ENCODE peak calls at places on chromosomes 13 and 19, in nine cellular contexts. Z is stomach, R is transverse colon, A is esophagus muscularis mucosa, U is SK-N-SH, X is K562, O is suprapubic skin, V is H1, B is GM12878. D is an unnamed sample.
A peak's percentile ranks its signal among the peaks of the same experiment; 100 is the strongest.

GRCh38 chr13:52599037-52599852 is 43.0 kb upstream of the HNRNPA1L2 start:
- DNase-seq in O (no peak), V (no peak), U (no peak), R (no peak), Z (no peak), B (no peak), X (no peak), A (no peak), D (no peak)

GRCh38 chr13:59319276-59319675 is 844.5 kb downstream of the DIAPH3 start:
- DNase-seq in A (no peak), Z (no peak), B (no peak), X (no peak), O (no peak), R (no peak), U (no peak), V (no peak), D (no peak)

GRCh38 chr13:44514278-44514677 is 61.9 kb downstream of the TSC22D1 start:
- DNase-seq in U (no peak), A (no peak), O (no peak), R (no peak), X (no peak), B (no peak), Z (no peak), V (no peak), D (no peak)

GRCh38 chr19:18046066-18046718 is 38.2 kb downstream of the ARRDC2 start:
- DNase-seq in R (peak; percentile 15), O (no peak), V (no peak), U (no peak), A (no peak), X (peak; percentile 38), Z (peak; percentile 47), B (no peak), D (no peak)

GRCh38 chr19:38891791-38892190 is 7.6 kb downstream of the SIRT2 start:
- DNase-seq in X (no peak), R (no peak), O (no peak), B (no peak), U (no peak), Z (no peak), A (no peak), V (no peak), D (no peak)

GRCh38 chr19:38304866-38305429 is 897 bp downstream of the C19orf33 start:
- DNase-seq in X (peak; percentile 96), A (no peak), B (no peak), R (peak; percentile 94), O (no peak), U (peak; percentile 58), V (peak; percentile 85), Z (peak; percentile 93), D (no peak)

GRCh38 chr19:27777242-27777641 is 1435.7 kb downstream of the UQCRFS1 start:
- DNase-seq in R (no peak), U (no peak), V (no peak), A (peak; percentile 70), O (no peak), X (no peak), Z (no peak), B (no peak), D (no peak)

GRCh38 chr19:34482380-34483250 is 1.1 kb downstream of the WTIP start:
- DNase-seq in X (no peak), O (no peak), V (peak; percentile 72), Z (no peak), A (no peak), R (no peak), B (no peak), U (peak; percentile 70), D (no peak)

GRCh38 chr13:49100637-49101570 is 119.2 kb upstream of the MLNR start:
- DNase-seq in V (no peak), O (no peak), R (no peak), B (no peak), Z (no peak), X (no peak), U (no peak), A (no peak), D (no peak)

DNA sequence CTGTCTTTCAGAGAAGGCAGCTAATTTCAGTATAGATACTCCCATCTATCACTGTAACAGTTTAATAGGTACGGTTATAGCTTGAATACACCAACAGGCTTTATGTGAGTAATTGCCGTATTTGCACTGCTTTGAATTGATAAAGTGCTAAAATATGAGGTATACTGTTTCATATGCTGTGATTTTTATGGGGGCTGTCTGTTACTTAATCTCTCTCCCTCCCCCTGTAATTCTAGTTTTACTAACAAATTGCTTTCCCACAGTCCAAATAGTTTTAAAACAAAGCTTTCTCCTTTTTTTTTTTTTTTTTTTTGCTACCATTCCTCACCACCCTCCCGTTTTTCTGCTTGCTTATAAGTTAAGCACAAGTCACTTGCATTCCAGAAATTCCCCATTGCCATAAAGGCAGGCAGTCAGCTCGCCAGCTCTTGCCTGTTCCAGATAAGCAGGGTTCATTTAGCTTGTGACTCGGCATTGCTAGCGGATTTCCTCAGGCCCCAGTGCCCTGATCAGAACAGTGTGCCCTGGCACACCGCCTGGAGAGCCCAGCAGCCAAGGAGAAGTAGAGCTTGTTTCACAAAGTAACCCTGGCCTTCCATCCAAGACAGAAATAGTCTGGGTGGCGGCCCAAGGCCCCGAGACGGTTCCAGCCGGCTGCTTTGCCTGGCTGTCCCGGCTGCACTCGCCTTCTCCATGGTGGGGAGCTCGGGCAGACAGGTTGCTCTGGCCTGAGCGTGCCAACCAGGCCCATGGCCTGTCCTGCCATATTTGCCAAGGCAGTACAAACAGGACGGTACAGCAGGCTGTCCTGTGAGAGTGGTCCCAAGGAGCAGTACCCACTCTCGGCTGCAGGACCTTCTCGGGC is 43.5 kb upstream of the NPAS1 start:
- DNase-seq in A (peak; percentile 96), V (peak; percentile 62), Z (peak; percentile 97), R (peak; percentile 76), U (peak; percentile 69), X (no peak), O (peak; percentile 95), B (no peak), D (peak; percentile 98)
- TF ChIP-seq EP300 in A (no peak), V (no peak), Z (no peak), R (no peak), U (no peak), X (no peak), O (no peak), B (no peak), D (no peak)

DNA sequence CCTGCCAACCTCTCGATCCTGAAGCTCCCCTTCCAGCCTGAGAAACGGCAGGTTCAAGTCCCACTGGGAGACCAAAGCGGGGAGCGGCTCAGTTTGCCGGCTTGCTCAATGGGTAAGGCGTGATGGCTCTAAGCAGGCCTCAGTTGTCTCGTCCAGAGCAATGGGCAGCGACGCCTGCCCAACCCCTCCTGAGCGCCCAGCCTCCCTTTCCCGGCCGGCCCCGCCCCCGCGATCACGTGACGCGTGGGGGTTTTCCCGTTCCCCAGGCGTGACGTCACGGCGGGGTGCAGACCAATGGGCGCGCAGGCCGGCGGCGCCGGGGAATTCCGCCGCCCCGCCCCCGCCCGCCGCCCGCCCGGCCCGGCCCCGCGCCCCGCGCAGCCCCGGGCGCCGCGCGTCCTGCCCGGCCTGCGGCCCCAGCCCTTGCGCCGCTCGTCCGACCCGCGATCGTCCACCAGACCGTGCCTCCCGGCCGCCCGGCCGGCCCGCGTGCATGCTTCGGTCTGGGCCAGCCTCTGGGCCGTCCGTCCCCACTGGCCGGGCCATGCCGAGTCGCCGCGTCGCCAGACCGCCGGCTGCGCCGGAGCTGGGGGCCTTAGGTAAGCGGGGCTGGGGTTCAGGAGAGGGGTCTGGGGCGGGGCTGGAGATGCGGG is at the start of gene RELB:
- DNase-seq in A (peak; percentile 98), U (peak; percentile 99), O (peak; percentile 98), B (peak; percentile 57), R (peak; percentile 98), V (peak; percentile 99), Z (peak; percentile 97), X (peak; percentile 99), D (peak; percentile 98)
- TF ChIP-seq POLR2AphosphoS5 in A (no peak), U (no peak), O (no peak), B (peak; percentile 69), R (peak; percentile 46), V (no peak), Z (no peak), X (no peak), D (peak; percentile 70)

DNA sequence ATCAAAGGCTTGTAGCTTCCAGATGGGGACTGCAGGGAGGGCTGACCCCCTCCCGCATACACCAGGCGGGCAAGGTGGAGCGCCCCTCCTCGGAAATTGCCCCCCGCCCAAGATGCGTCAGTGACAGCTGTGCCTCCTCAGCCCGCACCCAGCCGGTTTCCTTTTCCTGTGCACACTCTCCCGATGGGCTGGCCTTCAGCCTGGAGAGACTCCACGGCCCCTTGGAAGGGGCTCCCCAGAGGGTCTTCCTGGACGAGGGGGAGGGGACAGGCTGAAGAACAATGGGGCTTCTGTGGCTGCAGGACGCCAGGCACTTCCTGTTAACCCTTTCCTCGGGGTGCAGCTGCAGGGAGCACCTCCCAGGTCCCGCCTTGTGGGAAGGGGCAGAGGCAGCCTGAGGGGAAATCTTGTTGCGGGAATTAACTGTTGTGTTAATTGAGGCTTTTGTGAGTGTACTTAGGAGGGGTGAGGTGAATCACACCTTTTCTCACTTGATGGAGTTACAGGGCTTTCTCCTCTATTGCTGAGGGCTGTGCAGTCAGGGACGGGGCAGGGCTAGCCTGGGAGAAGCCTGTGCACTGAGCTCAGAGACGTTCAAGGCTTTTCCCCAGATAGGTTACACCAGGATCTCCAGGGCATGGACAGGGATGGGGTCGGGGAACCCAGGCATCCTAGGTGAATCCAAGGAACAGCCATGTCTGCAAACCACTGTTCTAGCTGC is 14.3 kb downstream of the IER2 start:
- DNase-seq in V (peak; percentile 89), B (no peak), X (peak; percentile 53), A (no peak), U (peak; percentile 84), R (peak; percentile 75), Z (peak; percentile 47), O (no peak), D (peak; percentile 77)
- TF ChIP-seq EP300 in V (peak; percentile 92), B (no peak), X (no peak), A (peak; percentile 19), U (peak; percentile 42), R (peak; percentile 25), Z (no peak), O (no peak), D (no peak)

GRCh38 chr13:46129955-46130354 is 25.1 kb upstream of the CPB2 start:
- DNase-seq in O (no peak), X (no peak), V (no peak), Z (no peak), U (no peak), B (no peak), R (no peak), A (no peak), D (no peak)

GRCh38 chr13:46134961-46135522 is 30.2 kb upstream of the CPB2 start:
- DNase-seq in B (no peak), X (no peak), A (no peak), R (no peak), V (no peak), O (no peak), U (no peak), Z (peak; percentile 47), D (no peak)

GRCh38 chr13:46134494-46134893 is 29.7 kb upstream of the CPB2 start:
- DNase-seq in X (no peak), Z (no peak), B (no peak), A (no peak), U (no peak), V (no peak), R (no peak), O (no peak), D (no peak)

GRCh38 chr13:46131705-46132104 is 26.9 kb upstream of the CPB2 start:
- DNase-seq in V (no peak), O (no peak), A (no peak), U (no peak), Z (no peak), X (no peak), B (no peak), R (no peak), D (no peak)

DNA sequence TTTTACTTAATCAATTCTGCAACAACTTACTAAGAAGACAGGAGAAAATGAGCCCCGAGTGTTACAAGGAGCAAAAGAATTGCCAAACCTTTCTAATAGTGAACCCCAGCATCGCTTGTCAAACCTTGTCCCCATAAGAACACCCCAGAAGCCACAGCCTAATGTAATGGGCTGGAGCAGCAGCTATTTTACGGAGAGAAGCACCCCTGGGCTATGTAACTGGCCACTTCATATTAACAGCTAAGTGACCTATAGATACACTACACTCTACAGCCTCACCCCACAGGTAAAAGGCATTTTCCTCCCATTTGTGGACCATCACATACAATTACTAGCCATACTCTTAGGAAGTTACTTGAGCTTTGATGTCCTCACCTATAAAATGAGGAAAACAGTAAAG is 27.3 kb upstream of the CPB2 start:
- DNase-seq in Z (no peak), X (no peak), O (no peak), V (no peak), R (no peak), B (no peak), U (no peak), A (no peak), D (no peak)
- TF ChIP-seq POLR2AphosphoS5 in Z (no peak), X (no peak), O (no peak), V (no peak), R (no peak), B (peak; percentile 45), U (no peak), A (no peak), D (no peak)

D was measured in sigmoid colon.